ENCODE peak calls at places on chromosomes 5 and 9, in four cellular contexts. T is T-helper 17 cell; R is activated CD4-positive, alpha-beta memory T cell treated with anti-CD3 and anti-CD28 coated beads for 36 hours; B is endothelial cell. Q is an unnamed sample.

GRCh38 chr9:75175395-75175794 is 87.1 kb downstream of the OSTF1 start:
- DNase-seq in T (no peak), R (no peak), B (no peak), Q (no peak)

GRCh38 chr5:56123531-56124243 is 109.4 kb downstream of the ANKRD55 start:
- DNase-seq in T (no peak), R (no peak), B (peak), Q (peak)

GRCh38 chr9:6415266-6415665 is 2.3 kb downstream of the UHRF2 start:
- DNase-seq in T (no peak), R (peak), B (no peak), Q (no peak)

GRCh38 chr9:27518809-27519208 is 5.3 kb upstream of the IFNK start:
- DNase-seq in T (no peak), R (no peak), B (no peak), Q (no peak)

GRCh38 chr9:113962391-113962790 is 86.3 kb downstream of the ZNF618 start:
- DNase-seq in T (no peak), R (no peak), B (no peak), Q (no peak)

GRCh38 chr9:8188720-8189407 is 389.3 kb upstream of the DMAC1 start:
- DNase-seq in T (no peak), R (peak), B (no peak), Q (no peak)

GRCh38 chr5:174533127-174533453 is 191.3 kb upstream of the MSX2 start:
- DNase-seq in T (no peak), R (no peak), B (no peak), Q (peak)

GRCh38 chr9:91718071-91718470 is 232.0 kb downstream of the ROR2 start:
- DNase-seq in T (no peak), R (no peak), B (no peak), Q (no peak)

GRCh38 chr5:111551569-111552275 is 39.4 kb upstream of the STARD4 start:
- DNase-seq in T (no peak), R (no peak), B (no peak), Q (no peak)

Q was measured in epithelial cell of esophagus.